ENCODE peak calls at places on chromosome 11, in five cellular contexts. One of them, this sample, is unnamed.

GRCh38 chr11:60953781-60954180 is 1.8 kb upstream of the SLC15A3 start:
- DNase-seq in AG20443: peak
- DNase-seq in HCEC 1CT: no peak
- DNase-seq in MM.1S: no peak
- DNase-seq in NT2/D1: no peak
- DNase-seq in this sample: no peak

GRCh38 chr11:107810875-107811274 is 47.7 kb downstream of the SLC35F2 start:
- DNase-seq in AG20443: no peak
- DNase-seq in HCEC 1CT: no peak
- DNase-seq in MM.1S: no peak
- DNase-seq in NT2/D1: no peak
- DNase-seq in this sample: no peak

GRCh38 chr11:61079416-61080150 is 22.7 kb upstream of the CD5 start:
- DNase-seq in AG20443: no peak
- DNase-seq in HCEC 1CT: no peak
- DNase-seq in MM.1S: no peak
- DNase-seq in NT2/D1: no peak
- DNase-seq in this sample: no peak

GRCh38 chr11:73267921-73268540 is 4.1 kb upstream of the P2RY6 start:
- DNase-seq in AG20443: no peak
- DNase-seq in HCEC 1CT: no peak
- DNase-seq in MM.1S: no peak
- DNase-seq in NT2/D1: no peak
- DNase-seq in this sample: no peak

GRCh38 chr11:1484061-1484671 is 2.4 kb downstream of the MOB2 start:
- DNase-seq in AG20443: no peak
- DNase-seq in HCEC 1CT: no peak
- DNase-seq in MM.1S: no peak
- DNase-seq in NT2/D1: no peak
- DNase-seq in this sample: no peak

GRCh38 chr11:41978951-41979350 is 519.5 kb upstream of the LRRC4C start:
- DNase-seq in AG20443: no peak
- DNase-seq in HCEC 1CT: no peak
- DNase-seq in MM.1S: no peak
- DNase-seq in NT2/D1: no peak
- DNase-seq in this sample: no peak

GRCh38 chr11:35077709-35078695 is 61.0 kb upstream of the CD44 start:
- DNase-seq in AG20443: peak
- DNase-seq in HCEC 1CT: peak
- DNase-seq in MM.1S: peak
- DNase-seq in NT2/D1: no peak
- DNase-seq in this sample: peak

GRCh38 chr11:112212710-112213109 is 13.5 kb upstream of the PTS start:
- DNase-seq in AG20443: no peak
- DNase-seq in HCEC 1CT: no peak
- DNase-seq in MM.1S: no peak
- DNase-seq in NT2/D1: no peak
- DNase-seq in this sample: no peak

GRCh38 chr11:62865641-62866040 is 15.1 kb upstream of the SLC3A2 start:
- DNase-seq in AG20443: no peak
- DNase-seq in HCEC 1CT: no peak
- DNase-seq in MM.1S: no peak
- DNase-seq in NT2/D1: no peak
- DNase-seq in this sample: no peak

GRCh38 chr11:128316541-128317206 is 270.7 kb downstream of the ETS1 start:
- DNase-seq in AG20443: no peak
- DNase-seq in HCEC 1CT: peak
- DNase-seq in MM.1S: no peak
- DNase-seq in NT2/D1: no peak
- DNase-seq in this sample: no peak

GRCh38 chr11:44767421-44767820 is 40.7 kb downstream of the TSPAN18 start:
- DNase-seq in AG20443: peak
- DNase-seq in HCEC 1CT: no peak
- DNase-seq in MM.1S: no peak
- DNase-seq in NT2/D1: no peak
- DNase-seq in this sample: no peak

GRCh38 chr11:123760894-123761293 is 6.6 kb upstream of the OR6X1 start:
- DNase-seq in AG20443: no peak
- DNase-seq in HCEC 1CT: no peak
- DNase-seq in MM.1S: no peak
- DNase-seq in NT2/D1: no peak
- DNase-seq in this sample: no peak

GRCh38 chr11:112811781-112812180 is 149.4 kb upstream of the NCAM1 start:
- DNase-seq in AG20443: no peak
- DNase-seq in HCEC 1CT: no peak
- DNase-seq in MM.1S: no peak
- DNase-seq in NT2/D1: no peak
- DNase-seq in this sample: no peak

GRCh38 chr11:2860636-2861035 is 24.9 kb downstream of the CDKN1C start:
- DNase-seq in AG20443: no peak
- DNase-seq in HCEC 1CT: peak
- DNase-seq in MM.1S: no peak
- DNase-seq in NT2/D1: no peak
- DNase-seq in this sample: peak

GRCh38 chr11:1201395-1202153 is 21.3 kb upstream of the MUC5B start:
- DNase-seq in AG20443: no peak
- DNase-seq in HCEC 1CT: no peak
- DNase-seq in MM.1S: no peak
- DNase-seq in NT2/D1: no peak
- DNase-seq in this sample: no peak

GRCh38 chr11:79285756-79286155 is 155.1 kb downstream of the TENM4 start:
- DNase-seq in AG20443: no peak
- DNase-seq in HCEC 1CT: no peak
- DNase-seq in MM.1S: no peak
- DNase-seq in NT2/D1: no peak
- DNase-seq in this sample: no peak

GRCh38 chr11:64622681-64623080 is 31.7 kb downstream of the SLC22A12 start:
- DNase-seq in AG20443: no peak
- DNase-seq in HCEC 1CT: no peak
- DNase-seq in MM.1S: no peak
- DNase-seq in NT2/D1: no peak
- DNase-seq in this sample: no peak

GRCh38 chr11:113476553-113476952 is 1.4 kb upstream of the DRD2 start:
- DNase-seq in AG20443: no peak
- DNase-seq in HCEC 1CT: no peak
- DNase-seq in MM.1S: no peak
- DNase-seq in NT2/D1: no peak
- DNase-seq in this sample: no peak

This sample was measured in Calu3.